ENCODE peak calls at places on chromosome 21, in nine cellular contexts. W is ACHN; A is activated CD8-positive, alpha-beta memory T cell treated with anti-CD3 and anti-CD28 coated beads for 1 hour; M is anterior cingulate cortex; J is C1 segment of cervical spinal cord; I is PC-9; G is tibial nerve; K is GM19239; F is posterior vena cava. C is an unnamed sample.

GRCh38 chr21:45724994-45725843 is 81.7 kb downstream of the PCBP3 start:
- DNase-seq in W (no peak), A (no peak), M (no peak), J (no peak), I (no peak), G (no peak), K (no peak), F (no peak), C (no peak)

GRCh38 chr21:39664586-39664985 is 51.8 kb downstream of the B3GALT5 start:
- DNase-seq in W (no peak), A (no peak), M (no peak), J (no peak), I (no peak), G (no peak), K (no peak), F (no peak), C (no peak)

GRCh38 chr21:45153358-45154318 is 79.3 kb downstream of the ADARB1 start:
- DNase-seq in W (no peak), A (no peak), M (no peak), J (no peak), I (no peak), G (no peak), K (no peak), F (peak), C (no peak)

GRCh38 chr21:31505975-31506374 is 153.5 kb upstream of the SOD1 start:
- DNase-seq in W (no peak), A (no peak), M (no peak), J (no peak), I (no peak), G (no peak), K (no peak), F (no peak), C (no peak)

GRCh38 chr21:41709965-41710822 is 56.7 kb downstream of the RIPK4 start:
- DNase-seq in W (no peak), A (no peak), M (no peak), J (no peak), I (no peak), G (no peak), K (no peak), F (peak), C (no peak)

GRCh38 chr21:45123440-45123839 is 49.1 kb downstream of the ADARB1 start:
- DNase-seq in W (no peak), A (no peak), M (no peak), J (no peak), I (no peak), G (no peak), K (no peak), F (no peak), C (no peak)

GRCh38 chr21:14403681-14404318 is 20.9 kb upstream of the HSPA13 start:
- DNase-seq in W (peak), A (no peak), M (no peak), J (no peak), I (no peak), G (no peak), K (no peak), F (no peak), C (peak)

GRCh38 chr21:33370292-33370691 is 32.9 kb upstream of the IFNGR2 start:
- DNase-seq in W (no peak), A (no peak), M (no peak), J (no peak), I (no peak), G (no peak), K (no peak), F (no peak), C (no peak)

GRCh38 chr21:38165466-38166213 is 91.2 kb upstream of the KCNJ15 start:
- DNase-seq in W (no peak), A (no peak), M (no peak), J (no peak), I (no peak), G (no peak), K (no peak), F (no peak), C (no peak)

GRCh38 chr21:41568606-41569385 is 60.8 kb upstream of the TMPRSS2 start:
- DNase-seq in W (no peak), A (no peak), M (no peak), J (no peak), I (no peak), G (no peak), K (no peak), F (no peak), C (no peak)

GRCh38 chr21:25350056-25350455 is 257.2 kb downstream of the MRPL39 start:
- DNase-seq in W (peak), A (no peak), M (no peak), J (no peak), I (no peak), G (no peak), K (peak), F (no peak), C (no peak)

GRCh38 chr21:43812139-43812821 is 22.9 kb downstream of the RRP1 start:
- DNase-seq in W (no peak), A (no peak), M (no peak), J (no peak), I (no peak), G (no peak), K (no peak), F (no peak), C (no peak)

GRCh38 chr21:38913120-38913975 is 107.6 kb downstream of the ETS2 start:
- DNase-seq in W (peak), A (no peak), M (no peak), J (no peak), I (peak), G (peak), K (no peak), F (peak), C (no peak)

GRCh38 chr21:38434913-38435533 is 63.3 kb downstream of the ERG start:
- DNase-seq in W (no peak), A (no peak), M (no peak), J (no peak), I (no peak), G (no peak), K (no peak), F (no peak), C (no peak)

GRCh38 chr21:46003575-46004007 is 22.0 kb downstream of the COL6A1 start:
- DNase-seq in W (no peak), A (no peak), M (no peak), J (no peak), I (no peak), G (peak), K (no peak), F (no peak), C (no peak)

GRCh38 chr21:42301371-42302291 is 13.6 kb downstream of the TFF3 start:
- DNase-seq in W (no peak), A (no peak), M (no peak), J (no peak), I (no peak), G (no peak), K (no peak), F (peak), C (no peak)

GRCh38 chr21:42117229-42118048 is 46.3 kb downstream of the UMODL1 start:
- DNase-seq in W (peak), A (peak), M (peak), J (no peak), I (peak), G (peak), K (peak), F (no peak), C (peak)

GRCh38 chr21:15552914-15553491 is 176.8 kb upstream of the USP25 start:
- DNase-seq in W (peak), A (no peak), M (no peak), J (no peak), I (no peak), G (no peak), K (no peak), F (no peak), C (no peak)

GRCh38 chr21:44024895-44025353 is 12.8 kb downstream of the TRAPPC10 start:
- DNase-seq in W (no peak), A (no peak), M (no peak), J (no peak), I (no peak), G (no peak), K (no peak), F (peak), C (no peak)

GRCh38 chr21:38474124-38474523 is 24.2 kb downstream of the ERG start:
- DNase-seq in W (no peak), A (no peak), M (no peak), J (no peak), I (no peak), G (no peak), K (no peak), F (no peak), C (no peak)

GRCh38 chr21:45309069-45309521 is 21.4 kb upstream of the POFUT2 start:
- DNase-seq in W (peak), A (no peak), M (no peak), J (no peak), I (peak), G (no peak), K (no peak), F (peak), C (no peak)

GRCh38 chr21:25831300-25831699 is 96.5 kb downstream of the GABPA start:
- DNase-seq in W (no peak), A (no peak), M (no peak), J (no peak), I (no peak), G (no peak), K (no peak), F (no peak), C (no peak)

GRCh38 chr21:46069719-46070279 is 28.1 kb upstream of the COL6A2 start:
- DNase-seq in W (no peak), A (no peak), M (no peak), J (no peak), I (no peak), G (no peak), K (no peak), F (peak), C (no peak)

GRCh38 chr21:31132574-31133242 is 94.4 kb upstream of the KRTAP19-8 start:
- DNase-seq in W (no peak), A (peak), M (no peak), J (no peak), I (no peak), G (no peak), K (peak), F (no peak), C (peak)

GRCh38 chr21:44742418-44743153 is 31.2 kb upstream of the TSPEAR start:
- DNase-seq in W (peak), A (no peak), M (no peak), J (no peak), I (no peak), G (no peak), K (no peak), F (no peak), C (no peak)

GRCh38 chr21:15932681-15933200 is 203.0 kb downstream of the USP25 start:
- DNase-seq in W (peak), A (no peak), M (no peak), J (no peak), I (no peak), G (no peak), K (no peak), F (no peak), C (no peak)

GRCh38 chr21:42157606-42158310 is 61.2 kb upstream of the ABCG1 start:
- DNase-seq in W (no peak), A (no peak), M (no peak), J (no peak), I (no peak), G (no peak), K (no peak), F (no peak), C (no peak)

GRCh38 chr21:39938086-39938611 is 70.9 kb downstream of the PCP4 start:
- DNase-seq in W (no peak), A (no peak), M (no peak), J (no peak), I (no peak), G (no peak), K (no peak), F (no peak), C (no peak)

GRCh38 chr21:23837564-23837963 is 1769.7 kb downstream of the MRPL39 start:
- DNase-seq in W (no peak), A (no peak), M (no peak), J (no peak), I (no peak), G (no peak), K (no peak), F (no peak), C (no peak)

GRCh38 chr21:16195476-16195875 is 465.7 kb downstream of the USP25 start:
- DNase-seq in W (no peak), A (no peak), M (no peak), J (no peak), I (no peak), G (no peak), K (no peak), F (no peak), C (no peak)

GRCh38 chr21:42063206-42063577 is 7.9 kb upstream of the UMODL1 start:
- DNase-seq in W (no peak), A (no peak), M (no peak), J (no peak), I (no peak), G (no peak), K (no peak), F (peak), C (peak)

GRCh38 chr21:10273196-10273595 is 248.2 kb upstream of the TPTE start:
- DNase-seq in W (no peak), A (no peak), M (no peak), J (no peak), I (no peak), G (no peak), K (no peak), F (no peak), C (no peak)

GRCh38 chr21:24995206-24995605 is 612.1 kb downstream of the MRPL39 start:
- DNase-seq in W (no peak), A (no peak), M (no peak), J (no peak), I (no peak), G (no peak), K (no peak), F (no peak), C (no peak)

GRCh38 chr21:40204956-40205355 is 337.7 kb downstream of the PCP4 start:
- DNase-seq in W (no peak), A (no peak), M (no peak), J (no peak), I (no peak), G (no peak), K (no peak), F (no peak), C (no peak)

GRCh38 chr21:34276711-34277425 is 86.9 kb upstream of the KCNE2 start:
- DNase-seq in W (no peak), A (no peak), M (no peak), J (no peak), I (no peak), G (no peak), K (no peak), F (no peak), C (peak)

GRCh38 chr21:29287383-29287782 is 11.3 kb upstream of the BACH1 start:
- DNase-seq in W (no peak), A (no peak), M (no peak), J (no peak), I (no peak), G (no peak), K (no peak), F (no peak), C (no peak)

GRCh38 chr21:36323032-36323431 is 3.0 kb downstream of the MORC3 start:
- DNase-seq in W (no peak), A (no peak), M (no peak), J (no peak), I (no peak), G (no peak), K (no peak), F (no peak), C (no peak)

GRCh38 chr21:34544032-34544496 is 32.1 kb upstream of the KCNE1 start:
- DNase-seq in W (peak), A (no peak), M (no peak), J (no peak), I (peak), G (no peak), K (no peak), F (no peak), C (no peak)

GRCh38 chr21:45020629-45021427 is 53.6 kb upstream of the ADARB1 start:
- DNase-seq in W (no peak), A (no peak), M (no peak), J (no peak), I (no peak), G (no peak), K (no peak), F (peak), C (no peak)